ENCODE peak calls at places on chromosomes 1 and 21, in six cellular contexts. U is uterus, Y is stomach, B is adrenal gland, J is ascending aorta, P is lung. A is an unnamed sample.

GRCh38 chr1:84163123-84164038 is 19.3 kb downstream of the PRKACB start:
- DNase-seq in P (no peak), U (no peak), Y (no peak), J (no peak), B (no peak), A (no peak)

GRCh38 chr1:33228935-33229487 is 27.3 kb upstream of the ZNF362 start:
- DNase-seq in P (no peak), J (no peak), Y (no peak), B (peak), U (peak), A (no peak)

GRCh38 chr1:37441490-37441889 is 32.9 kb upstream of the ZC3H12A start:
- DNase-seq in J (no peak), P (no peak), U (no peak), B (no peak), Y (no peak), A (no peak)

GRCh38 chr1:232876506-232877360 is 71.5 kb downstream of the MAP10 start:
- DNase-seq in Y (no peak), U (no peak), J (no peak), P (no peak), B (no peak), A (no peak)

GRCh38 chr1:161986328-161986727 is 37.3 kb downstream of the OLFML2B start:
- DNase-seq in U (no peak), B (no peak), P (no peak), Y (no peak), J (no peak), A (no peak)

GRCh38 chr1:15510611-15511405 is 13.2 kb downstream of the CASP9 start:
- DNase-seq in B (peak), U (no peak), P (no peak), Y (peak), J (no peak), A (no peak)

GRCh38 chr1:21621051-21621450 is 48.1 kb downstream of the RAP1GAP start:
- DNase-seq in B (no peak), Y (no peak), U (no peak), J (no peak), P (no peak), A (no peak)

GRCh38 chr1:176243746-176244145 is 36.7 kb upstream of the COP1 start:
- DNase-seq in J (no peak), U (no peak), Y (no peak), B (no peak), P (no peak), A (no peak)

GRCh38 chr1:68600049-68600661 is 103.3 kb upstream of the DEPDC1 start:
- DNase-seq in J (no peak), P (no peak), Y (no peak), U (no peak), B (no peak), A (no peak)

GRCh38 chr1:60171793-60172192 is 98.2 kb upstream of the C1orf87 start:
- DNase-seq in P (no peak), B (no peak), J (no peak), Y (no peak), U (no peak), A (no peak)

GRCh38 chr21:31546402-31547155 is 112.9 kb upstream of the SOD1 start:
- DNase-seq in Y (no peak), P (no peak), U (peak), B (no peak), J (no peak), A (no peak)

GRCh38 chr1:47548188-47548587 is 110.3 kb downstream of the FOXD2 start:
- DNase-seq in Y (no peak), B (no peak), J (no peak), P (no peak), U (no peak), A (no peak)

GRCh38 chr1:230396966-230397365 is 29.2 kb downstream of the PGBD5 start:
- DNase-seq in U (no peak), B (no peak), Y (no peak), J (no peak), P (no peak), A (no peak)

GRCh38 chr1:116504308-116505156 is 66.3 kb downstream of the CD58 start:
- DNase-seq in P (peak), B (peak), U (no peak), Y (peak), J (peak), A (no peak)

GRCh38 chr1:51636765-51637522 is 20.1 kb downstream of the OSBPL9 start:
- DNase-seq in U (peak), P (no peak), J (peak), Y (no peak), B (peak), A (no peak)

GRCh38 chr1:70112838-70113237 is 92.5 kb downstream of the LRRC40 start:
- DNase-seq in B (no peak), P (no peak), U (no peak), Y (no peak), J (no peak), A (no peak)

GRCh38 chr1:8447616-8448150 is 129.8 kb downstream of the SLC45A1 start:
- DNase-seq in J (no peak), U (no peak), P (no peak), B (peak), Y (no peak), A (no peak)

GRCh38 chr1:39139723-39140360 is 64.7 kb upstream of the MACF1 start:
- DNase-seq in J (no peak), B (no peak), U (no peak), P (no peak), Y (no peak), A (no peak)

GRCh38 chr1:173193639-173194038 is 13.5 kb downstream of the TNFSF4 start:
- DNase-seq in U (no peak), J (no peak), P (no peak), Y (no peak), B (no peak), A (no peak)

GRCh38 chr1:227948493-227949260 is 945 bp upstream of the WNT9A start:
- DNase-seq in Y (peak), P (no peak), B (peak), J (no peak), U (peak), A (peak)

GRCh38 chr1:90198616-90199015 is 203.7 kb downstream of the ZNF326 start:
- DNase-seq in J (no peak), Y (no peak), U (no peak), B (no peak), P (no peak), A (no peak)

GRCh38 chr1:243420968-243421675 is 165.3 kb downstream of the SDCCAG8 start:
- DNase-seq in Y (no peak), J (no peak), B (no peak), U (no peak), P (no peak), A (no peak)

GRCh38 chr1:200668514-200669313 is 993 bp downstream of the DDX59 start:
- DNase-seq in U (no peak), B (no peak), P (no peak), Y (no peak), J (no peak), A (no peak)

GRCh38 chr21:32597205-32597604 is 11.9 kb upstream of the TCP10L start:
- DNase-seq in Y (no peak), U (no peak), B (no peak), J (no peak), P (no peak), A (no peak)

GRCh38 chr1:7967651-7968050 is 6.1 kb downstream of the PARK7 start:
- DNase-seq in P (no peak), B (no peak), J (no peak), Y (no peak), U (no peak), A (no peak)

GRCh38 chr1:211910917-211911485 is 80.4 kb upstream of the LPGAT1 start:
- DNase-seq in Y (no peak), J (no peak), U (no peak), P (no peak), B (no peak), A (no peak)

GRCh38 chr1:23751815-23752200 is 8.5 kb downstream of the ELOA start:
- DNase-seq in U (no peak), J (no peak), B (no peak), P (no peak), Y (no peak), A (no peak)

GRCh38 chr1:93734999-93735398 is 53.4 kb upstream of the BCAR3 start:
- DNase-seq in Y (no peak), B (no peak), U (no peak), P (no peak), J (no peak), A (no peak)

GRCh38 chr1:93730621-93731020 is 49.0 kb upstream of the BCAR3 start:
- DNase-seq in B (no peak), Y (no peak), P (no peak), J (no peak), U (no peak), A (no peak)

GRCh38 chr1:93729502-93729901 is 47.9 kb upstream of the BCAR3 start:
- DNase-seq in B (no peak), P (no peak), U (no peak), J (no peak), Y (no peak), A (no peak)

GRCh38 chr1:93733340-93733739 is 51.7 kb upstream of the BCAR3 start:
- DNase-seq in J (no peak), U (no peak), Y (no peak), P (no peak), B (no peak), A (no peak)

DNA sequence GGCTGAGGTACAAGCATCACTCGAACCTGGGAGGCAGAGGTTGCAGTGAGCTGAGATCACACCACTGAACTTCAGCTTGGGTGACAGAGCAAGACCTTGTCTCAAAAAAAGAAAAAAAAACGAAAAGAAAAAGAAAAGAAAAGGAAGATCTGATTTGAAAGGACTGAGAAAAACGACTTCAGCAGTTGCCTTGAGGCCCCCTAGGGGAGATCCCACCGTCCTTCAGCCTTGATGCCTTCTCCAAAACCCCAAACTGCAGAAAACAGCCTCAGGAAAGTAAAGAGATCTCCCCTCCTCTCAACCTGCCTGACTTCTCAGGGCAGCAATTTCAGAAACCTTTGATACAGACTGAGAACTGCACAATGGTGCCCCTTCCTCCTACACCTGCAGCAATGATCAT is 50.9 kb upstream of the BCAR3 start:
- DNase-seq in Y (no peak), P (no peak), J (no peak), U (no peak), B (no peak), A (no peak)
- TF ChIP-seq CTCF in Y (no peak), P (no peak), J (no peak), U (no peak), B (no peak), A (no peak)

GRCh38 chr1:36303650-36304360 is 2.4 kb upstream of the SH3D21 start:
- DNase-seq in P (no peak), B (peak), U (no peak), Y (no peak), J (no peak), A (no peak)

GRCh38 chr1:36306210-36306901 is at the start of gene SH3D21:
- DNase-seq in U (peak), Y (peak), P (peak), B (peak), J (no peak), A (no peak)

GRCh38 chr1:36304521-36304920 is 1.6 kb upstream of the SH3D21 start:
- DNase-seq in J (no peak), B (peak), U (no peak), Y (no peak), P (no peak), A (no peak)

GRCh38 chr1:36305915-36306209 is 306 bp upstream of the SH3D21 start:
- DNase-seq in P (no peak), U (no peak), J (no peak), Y (no peak), B (no peak), A (no peak)

DNA sequence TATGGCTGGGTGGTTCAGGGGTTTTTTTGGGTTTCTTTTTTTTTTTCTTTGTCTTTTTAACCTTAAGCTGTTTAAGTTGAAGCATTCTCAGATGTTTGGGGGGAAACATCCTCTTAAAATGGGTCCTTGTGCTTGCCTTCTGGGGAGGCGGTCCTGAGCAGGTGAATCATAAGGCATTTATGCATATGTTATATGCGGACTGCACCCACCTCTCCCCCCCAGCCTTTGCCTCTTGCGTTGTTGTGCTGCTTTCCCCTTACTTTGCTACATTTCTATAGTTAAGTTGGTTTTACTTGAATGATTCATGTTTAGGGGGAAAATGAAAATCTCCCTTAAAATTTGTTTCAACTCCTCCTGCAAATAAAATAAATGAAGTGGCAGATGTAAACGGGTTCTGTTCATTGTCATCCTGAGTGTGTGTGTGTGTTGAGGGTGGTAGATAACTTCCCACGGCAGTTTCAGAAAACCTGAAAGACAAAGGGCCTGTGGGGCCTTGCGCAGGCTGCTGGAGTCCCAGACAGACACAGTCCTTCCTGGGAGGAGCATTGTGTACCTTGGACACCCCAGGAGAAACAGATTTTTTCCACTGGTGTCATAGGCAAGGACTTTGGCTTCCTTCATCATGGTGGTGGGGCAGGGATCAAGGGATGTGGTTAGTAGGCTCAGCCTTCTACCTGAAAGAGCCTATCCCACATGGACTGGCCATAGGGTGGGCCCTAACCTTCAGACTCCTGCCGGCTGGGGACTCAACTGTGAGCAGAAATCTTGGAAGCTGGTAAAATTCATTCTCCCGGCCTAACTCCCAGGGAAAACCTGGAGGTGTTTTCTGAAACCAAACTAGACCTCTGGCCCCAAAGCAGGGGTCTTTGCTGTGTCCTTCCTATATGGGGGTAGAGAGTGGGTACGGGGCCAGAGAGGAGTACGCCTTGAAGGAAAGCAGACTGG is 926 bp upstream of the SH3D21 start:
- DNase-seq in Y (no peak), J (no peak), P (no peak), B (peak), U (no peak), A (no peak)
- H3K4me3 ChIP-seq in Y (no peak), J (no peak), P (no peak), B (no peak), U (no peak), A (no peak)

GRCh38 chr21:36769051-36769867 is 70.3 kb downstream of the SIM2 start:
- DNase-seq in J (no peak), U (no peak), B (peak), Y (no peak), P (no peak), A (no peak)

GRCh38 chr21:36768496-36768895 is 69.6 kb downstream of the SIM2 start:
- DNase-seq in Y (no peak), U (no peak), J (no peak), B (no peak), P (no peak), A (no peak)

GRCh38 chr21:36776981-36777617 is 78.2 kb downstream of the SIM2 start:
- DNase-seq in Y (no peak), U (no peak), J (no peak), B (no peak), P (no peak), A (no peak)

GRCh38 chr21:36773995-36774394 is 75.1 kb downstream of the SIM2 start:
- DNase-seq in J (no peak), U (no peak), Y (no peak), P (no peak), B (peak), A (no peak)

GRCh38 chr21:36773111-36773510 is 74.2 kb downstream of the SIM2 start:
- DNase-seq in P (peak), B (peak), J (peak), Y (peak), U (peak), A (no peak)
- TF ChIP-seq CTCF in P (no peak), B (no peak), J (no peak), Y (no peak), U (no peak), A (no peak)

DNA sequence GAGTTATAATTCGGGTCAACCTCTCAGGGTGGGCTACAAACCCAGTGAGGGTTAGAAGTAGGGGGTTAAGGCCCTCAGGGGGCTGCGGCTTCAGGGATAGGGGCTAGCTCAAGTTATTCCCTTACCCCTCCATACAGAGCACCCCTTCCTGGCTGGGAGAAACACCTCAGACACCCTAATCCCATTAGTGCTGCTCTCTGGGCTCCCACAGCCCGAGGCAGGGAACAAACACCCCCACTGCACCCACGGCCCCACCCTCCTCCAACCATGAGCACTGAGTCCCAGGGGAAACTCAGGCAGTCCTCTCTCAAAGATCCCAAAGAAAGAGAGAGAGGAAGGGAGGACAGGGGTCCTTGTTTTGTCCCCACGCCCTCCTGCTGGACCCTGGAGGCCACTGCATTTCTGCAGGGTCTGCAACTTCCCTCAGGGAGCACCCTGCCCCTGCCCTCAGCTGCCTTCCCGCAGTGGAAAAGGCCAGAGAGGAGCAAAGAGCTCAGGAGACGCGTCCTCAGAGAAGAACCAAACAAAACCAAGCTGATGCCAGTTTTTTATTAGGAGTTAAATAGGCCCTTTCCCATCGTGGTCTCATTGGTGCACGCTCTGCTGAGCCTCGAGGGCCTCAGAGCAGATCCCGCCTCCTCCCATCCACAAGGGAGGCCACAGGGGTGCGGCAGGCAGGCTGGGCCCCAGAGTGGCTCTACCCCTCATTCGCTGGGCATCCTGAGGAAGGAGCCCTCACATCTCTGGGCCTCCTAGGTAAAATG is 1.4 kb upstream of the S100A4 start:
- DNase-seq in P (no peak), U (no peak), B (no peak), Y (no peak), J (no peak), A (peak)
- H3K4me3 ChIP-seq in P (no peak), U (no peak), B (no peak), Y (no peak), J (no peak), A (peak)

DNA sequence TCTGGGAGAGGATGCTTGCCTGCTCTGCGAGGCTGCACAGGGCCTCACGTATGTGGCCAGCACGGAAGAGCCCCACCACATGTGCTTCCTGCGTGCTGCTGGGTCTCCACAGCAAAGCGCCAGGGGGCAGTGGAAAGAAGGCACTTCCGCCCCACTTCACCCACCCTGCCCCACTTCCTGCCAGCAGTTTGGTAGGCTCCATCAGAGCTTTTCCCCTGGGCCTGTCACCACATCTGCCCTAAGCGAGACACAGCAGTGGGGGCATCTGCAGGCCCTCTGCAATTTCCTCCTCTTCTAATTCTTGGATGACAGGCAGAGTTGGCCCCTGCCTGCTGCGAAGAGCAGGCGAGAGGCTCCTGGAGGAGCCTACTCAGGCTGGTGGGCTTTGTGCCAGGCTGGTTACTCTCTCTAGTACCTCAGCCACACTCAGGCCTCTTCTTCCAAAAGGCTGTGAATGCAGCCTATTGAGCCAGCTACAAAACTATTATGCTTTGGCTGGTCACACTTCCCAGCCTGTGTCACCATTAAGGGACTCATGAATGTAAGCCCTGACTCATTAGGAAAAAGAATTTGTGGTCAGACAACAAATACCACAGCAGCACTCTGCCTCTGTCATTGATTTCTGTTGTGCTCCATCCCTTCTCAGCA is 25.0 kb downstream of the CD244 start:
- DNase-seq in B (no peak), J (no peak), P (no peak), U (no peak), Y (peak), A (no peak)
- TF ChIP-seq CTCF in B (no peak), J (no peak), P (no peak), U (no peak), Y (no peak), A (no peak)

GRCh38 chr21:36325373-36326010 is 5.5 kb downstream of the MORC3 start:
- DNase-seq in U (no peak), J (no peak), P (no peak), B (no peak), Y (no peak), A (no peak)

GRCh38 chr21:36330904-36331303 is 10.9 kb downstream of the MORC3 start:
- DNase-seq in Y (peak), U (no peak), B (peak), P (no peak), J (no peak), A (no peak)
- H3K4me3 ChIP-seq in Y (no peak), U (no peak), B (no peak), P (no peak), J (no peak), A (no peak)

GRCh38 chr1:111030590-111030989 is 66.9 kb upstream of the LRIF1 start:
- DNase-seq in P (peak), J (no peak), U (no peak), Y (peak), B (peak), A (no peak)
- TF ChIP-seq CTCF in P (peak), J (peak), U (no peak), Y (peak), B (peak), A (peak)

DNA sequence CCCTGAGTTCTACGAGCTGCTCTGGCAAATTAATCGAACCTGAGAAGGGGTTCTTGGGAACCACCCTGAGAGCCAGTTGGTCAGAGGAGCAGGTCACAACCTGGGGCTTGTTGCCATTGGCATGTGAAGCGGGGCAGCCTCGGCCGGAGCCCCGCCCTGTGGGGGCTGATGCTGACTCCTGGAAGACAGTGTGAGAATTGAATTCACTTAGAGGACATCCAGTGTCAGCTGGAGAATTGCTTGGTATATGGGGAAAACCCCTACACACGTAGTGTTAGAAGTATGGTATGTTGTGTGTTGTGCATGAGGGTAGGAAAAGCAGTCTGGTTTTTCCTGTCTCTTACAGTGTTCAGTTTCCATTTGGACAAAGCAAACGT is 11.6 kb downstream of the SLC37A1 start:
- DNase-seq in P (no peak), U (peak), J (no peak), B (peak), Y (no peak), A (no peak)
- H3K4me3 ChIP-seq in P (no peak), U (peak), J (no peak), B (no peak), Y (peak), A (peak)